ENCODE peak calls at places on chromosomes 16 and 17, in five cellular contexts. F is CD8-positive, alpha-beta T cell; T is cardiac muscle cell; A is heart right ventricle; C is CD8-positive, alpha-beta memory T cell. P is an unnamed sample. For H3K36me3 and H3K4me1, the result is how much of the 10 kb centered on the place peaks cover.

GRCh38 chr16:69482410-69482951 is 58.1 kb downstream of the CYB5B start:
- DNase-seq in F (no peak), A (peak), T (peak), C (no peak), P (peak)

GRCh38 chr17:67443931-67444597 is 67.0 kb downstream of the PITPNC1 start:
- DNase-seq in C (no peak), F (no peak), A (peak), T (peak), P (no peak)

GRCh38 chr16:48963306-48963705 is 318.3 kb downstream of the CBLN1 start:
- DNase-seq in C (no peak), A (peak), F (no peak), T (no peak), P (no peak)

GRCh38 chr16:62665269-62665668 is 629.0 kb upstream of the CDH8 start:
- DNase-seq in T (no peak), F (no peak), A (no peak), C (no peak), P (no peak)

GRCh38 chr16:21100447-21100846 is 50.2 kb downstream of the DNAH3 start:
- DNase-seq in T (peak), C (no peak), F (no peak), A (no peak), P (no peak)

GRCh38 chr16:60304078-60304477 is 1570.0 kb upstream of the GOT2 start:
- DNase-seq in A (no peak), T (no peak), C (no peak), F (no peak), P (no peak)

GRCh38 chr17:30812218-30813177 is 12.0 kb downstream of the CRLF3 start:
- DNase-seq in F (no peak), T (peak), C (no peak), A (no peak), P (no peak)

GRCh38 chr17:50268632-50269287 is 5.5 kb upstream of the TMEM92 start:
- DNase-seq in C (no peak), T (peak), F (no peak), A (no peak), P (no peak)

GRCh38 chr17:1229354-1229890 is 40.8 kb upstream of the BHLHA9 start:
- DNase-seq in T (peak), A (peak), C (peak), F (no peak), P (peak)

GRCh38 chr17:76027159-76027839 is at the start of gene EVPL:
- DNase-seq in F (no peak), T (no peak), C (no peak), A (no peak), P (no peak)

GRCh38 chr16:85399583-85400284 is 213.4 kb upstream of the GSE1 start:
- DNase-seq in C (no peak), A (no peak), F (no peak), T (no peak), P (peak)

GRCh38 chr17:16255481-16255901 is 38.5 kb downstream of the PIGL start:
- DNase-seq in T (peak), A (peak), F (no peak), C (no peak), P (peak)

GRCh38 chr16:55487048-55487803 is 8.2 kb downstream of the MMP2 start:
- DNase-seq in F (no peak), T (peak), A (no peak), C (no peak), P (peak)

GRCh38 chr17:45649796-45650195 is 134.3 kb upstream of the CRHR1 start:
- DNase-seq in A (no peak), F (no peak), T (no peak), C (no peak), P (no peak)

GRCh38 chr17:80964231-80964856 is 27.3 kb upstream of the CHMP6 start:
- DNase-seq in T (no peak), A (no peak), C (no peak), F (no peak), P (no peak)

GRCh38 chr17:57595426-57595825 is 149.7 kb downstream of the CCDC182 start:
- DNase-seq in C (no peak), T (no peak), F (no peak), A (no peak), P (no peak)

GRCh38 chr17:57594767-57595166 is 150.3 kb downstream of the CCDC182 start:
- DNase-seq in T (no peak), C (no peak), F (no peak), A (no peak), P (no peak)

GRCh38 chr17:57597101-57597500 is 148.0 kb downstream of the CCDC182 start:
- DNase-seq in F (no peak), A (no peak), C (no peak), T (no peak), P (no peak)

GRCh38 chr17:57595942-57596695 is 149.0 kb downstream of the CCDC182 start:
- DNase-seq in A (no peak), F (no peak), C (no peak), T (no peak), P (no peak)

DNA sequence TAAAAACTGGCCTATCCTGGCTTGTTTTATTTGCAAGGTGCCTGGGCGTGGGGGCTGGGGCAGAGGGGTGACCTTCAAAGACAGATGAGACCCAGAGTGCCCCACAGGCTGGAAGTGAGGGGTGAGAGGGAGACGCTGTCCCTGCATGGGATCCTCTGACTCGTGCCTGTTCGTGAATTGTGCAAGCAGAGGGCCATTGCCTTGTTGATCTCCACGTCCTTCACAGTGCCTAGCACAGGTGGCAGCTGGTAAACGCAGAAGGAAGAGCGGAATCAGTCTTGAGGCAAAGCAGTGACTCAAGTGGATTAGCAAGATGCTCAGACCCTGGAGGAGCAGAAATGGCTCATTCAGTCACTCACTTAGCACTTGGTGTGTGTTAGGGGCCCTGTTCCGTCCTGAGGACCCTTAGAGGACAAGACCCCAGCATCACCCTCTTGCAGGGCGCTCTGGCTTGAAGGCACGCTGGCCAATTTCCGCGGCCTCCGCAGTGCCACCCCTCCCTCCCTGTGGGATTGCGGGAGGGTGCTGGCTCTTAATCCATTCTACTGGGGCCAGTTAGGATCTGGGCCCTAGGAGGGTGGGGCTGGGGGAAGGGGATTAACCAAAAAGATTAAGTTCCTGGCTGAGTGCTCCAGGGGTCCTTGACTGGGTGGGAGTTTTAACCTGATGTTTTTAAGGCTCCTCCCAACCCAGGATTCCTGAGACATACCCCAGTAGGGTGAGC is 151.2 kb downstream of the CCDC182 start:
- DNase-seq in A (no peak), F (no peak), T (no peak), C (no peak), P (no peak)
- H3K4me3 ChIP-seq in A (no peak), F (no peak), T (no peak), C (no peak), P (no peak)

GRCh38 chr16:1726661-1727502 is 20.9 kb downstream of the MAPK8IP3 start:
- DNase-seq in F (no peak), A (no peak), C (no peak), T (no peak), P (no peak)

GRCh38 chr16:1729445-1729844 is 23.4 kb downstream of the MAPK8IP3 start:
- DNase-seq in T (no peak), C (no peak), F (no peak), A (no peak), P (no peak)

GRCh38 chr16:1729026-1729425 is 23.0 kb downstream of the MAPK8IP3 start:
- DNase-seq in F (no peak), T (no peak), A (no peak), C (no peak), P (no peak)

GRCh38 chr16:1731073-1731472 is 25.1 kb downstream of the MAPK8IP3 start:
- DNase-seq in F (no peak), T (no peak), A (no peak), C (no peak), P (no peak)

GRCh38 chr16:1727651-1728624 is 21.9 kb downstream of the MAPK8IP3 start:
- DNase-seq in T (no peak), C (no peak), A (no peak), F (no peak), P (no peak)
- H3K36me3 ChIP-seq in T (under half), C (under half), A (half or more), F (under half), P (under half)

GRCh38 chr16:68070811-68071546 is 14.2 kb upstream of the NFATC3 start:
- DNase-seq in A (no peak), F (no peak), C (no peak), T (no peak), P (no peak)

GRCh38 chr16:68072038-68072695 is 13.0 kb upstream of the NFATC3 start:
- DNase-seq in A (no peak), C (no peak), F (no peak), T (no peak), P (peak)

GRCh38 chr16:68069511-68070248 is 15.5 kb upstream of the NFATC3 start:
- DNase-seq in A (peak), T (no peak), F (no peak), C (no peak), P (peak)

GRCh38 chr16:68070249-68070725 is 14.9 kb upstream of the NFATC3 start:
- DNase-seq in T (no peak), A (no peak), F (no peak), C (no peak), P (no peak)

GRCh38 chr16:68071547-68071901 is 13.6 kb upstream of the NFATC3 start:
- DNase-seq in A (no peak), C (no peak), T (no peak), F (no peak), P (no peak)
- H3K4me1 ChIP-seq in A (under half), C (half or more), T (under half), F (half or more), P (under half)

DNA sequence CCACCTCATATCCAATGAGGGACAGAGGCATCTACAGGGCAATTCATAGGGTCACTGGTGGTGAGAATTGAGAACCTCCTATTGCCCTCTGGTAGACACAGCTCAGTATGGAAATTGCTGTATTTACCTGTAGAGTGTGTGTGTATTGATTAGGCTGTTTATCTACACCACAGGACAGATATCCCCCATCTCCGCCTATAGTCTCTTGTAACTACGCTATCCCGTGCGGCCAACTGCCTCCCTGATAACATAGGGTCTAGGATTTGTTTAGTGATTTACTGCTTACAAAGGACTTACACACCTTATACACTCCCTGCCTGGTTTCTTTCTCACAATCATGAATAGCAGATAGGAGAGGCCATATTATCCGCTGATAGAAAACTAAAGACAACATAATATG is 1.7 kb upstream of the STAT3 start:
- DNase-seq in T (no peak), A (no peak), F (no peak), C (no peak), P (no peak)
- H3K4me3 ChIP-seq in T (no peak), A (no peak), F (no peak), C (peak), P (no peak)

GRCh38 chr16:31114468-31114867 is 3.0 kb upstream of the KAT8 start:
- DNase-seq in A (no peak), F (no peak), T (no peak), C (no peak), P (no peak)

GRCh38 chr16:31120129-31120528 is 2.7 kb downstream of the KAT8 start:
- DNase-seq in A (no peak), C (no peak), T (no peak), F (no peak), P (no peak)

GRCh38 chr16:31113420-31114124 is 3.9 kb upstream of the KAT8 start:
- DNase-seq in C (no peak), A (no peak), F (no peak), T (no peak), P (no peak)

GRCh38 chr16:31117384-31118222 is at the start of gene KAT8:
- DNase-seq in F (peak), C (peak), A (peak), T (peak), P (peak)

GRCh38 chr16:31118223-31119155 is 1.0 kb downstream of the KAT8 start:
- DNase-seq in T (peak), A (no peak), F (no peak), C (no peak), P (no peak)
- H3K36me3 ChIP-seq in T (under half), A (under half), F (under half), C (under half), P (under half)